ENCODE peak calls at places on chromosomes 4 and X, in four cellular contexts. M is PC-9, N is heart left ventricle, B is fibroblast of lung. U is an unnamed sample. For H3K9me3, the result is how much of the 10 kb centered on the place peaks cover.

GRCh38 chr4:139609647-139610046 is 53.6 kb upstream of the SETD7 start:
- DNase-seq in B (peak), N (no peak), M (peak), U (no peak)

GRCh38 chrX:118484216-118484903 is 11.3 kb upstream of the DOCK11 start:
- DNase-seq in M (peak), B (no peak), N (no peak), U (no peak)

GRCh38 chr4:128379860-128380259 is 92.2 kb upstream of the PGRMC2 start:
- DNase-seq in N (peak), M (no peak), B (peak), U (no peak)

GRCh38 chr4:117400039-117400835 is 314.9 kb upstream of the TRAM1L1 start:
- DNase-seq in M (peak), N (no peak), B (peak), U (no peak)

GRCh38 chr4:165635261-165635838 is 237.7 kb upstream of the TLL1 start:
- DNase-seq in M (no peak), B (no peak), N (no peak), U (no peak)

GRCh38 chrX:24768556-24768955 is 74.8 kb downstream of the POLA1 start:
- DNase-seq in M (no peak), B (no peak), N (no peak), U (no peak)

GRCh38 chr4:123257563-123257962 is 139.0 kb upstream of the SPRY1 start:
- DNase-seq in M (no peak), B (no peak), N (no peak), U (no peak)

GRCh38 chr4:25943312-25943711 is 29.3 kb downstream of the SMIM20 start:
- DNase-seq in M (no peak), B (peak), N (no peak), U (peak)

GRCh38 chr4:112765317-112765989 is 128.5 kb downstream of the LARP7 start:
- DNase-seq in B (peak), M (no peak), N (no peak), U (no peak)

GRCh38 chr4:153222162-153222789 is 18.0 kb downstream of the TRIM2 start:
- DNase-seq in M (no peak), N (peak), B (peak), U (peak)

GRCh38 chr4:153282023-153282422 is 62.5 kb upstream of the MND1 start:
- DNase-seq in N (no peak), M (no peak), B (no peak), U (no peak)

GRCh38 chr4:188428935-188429334 is 289.7 kb downstream of the TRIML1 start:
- DNase-seq in N (no peak), B (no peak), M (no peak), U (no peak)

GRCh38 chr4:77710125-77710524 is 104.5 kb downstream of the CXCL13 start:
- DNase-seq in N (no peak), B (no peak), M (no peak), U (no peak)

GRCh38 chr4:7434766-7435150 is at the start of gene PSAPL1:
- DNase-seq in B (peak), M (peak), N (peak), U (peak)

GRCh38 chr4:177107288-177107901 is 202.3 kb upstream of the NEIL3 start:
- DNase-seq in N (no peak), M (no peak), B (peak), U (no peak)

DNA sequence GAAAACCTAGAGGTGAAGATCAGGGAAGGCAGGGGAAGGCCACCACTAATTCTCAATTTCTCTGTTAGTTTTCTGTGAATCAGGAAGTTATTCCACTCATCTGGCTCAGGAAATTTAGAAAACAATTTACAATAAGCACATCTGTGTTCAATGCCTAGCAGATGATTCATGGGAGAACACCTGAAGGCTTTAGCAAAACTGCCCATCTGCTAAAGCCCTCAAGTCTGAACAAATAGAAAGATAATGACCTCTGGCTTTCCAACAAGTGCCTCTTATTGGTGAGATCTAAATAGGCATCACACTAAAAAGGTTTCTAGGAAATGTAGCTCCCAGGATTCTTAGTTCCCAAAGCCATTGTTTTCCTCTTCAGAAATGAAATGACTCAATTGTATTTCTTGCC is 122.1 kb upstream of the GNPDA2 start:
- DNase-seq in N (no peak), B (no peak), M (no peak), U (no peak)
- H3K9me3 ChIP-seq in N (under half), B (under half), M (under half), U (under half)

GRCh38 chr4:8762951-8763735 is 108.5 kb downstream of the HMX1 start:
- DNase-seq in B (no peak), M (no peak), N (peak), U (no peak)

GRCh38 chr4:8760561-8760960 is 111.1 kb downstream of the HMX1 start:
- DNase-seq in N (peak), B (no peak), M (no peak), U (no peak)

GRCh38 chr4:8761824-8762205 is 109.8 kb downstream of the HMX1 start:
- DNase-seq in B (no peak), M (no peak), N (peak), U (no peak)

GRCh38 chr4:8761167-8761823 is 110.3 kb downstream of the HMX1 start:
- DNase-seq in N (peak), M (no peak), B (no peak), U (no peak)

DNA sequence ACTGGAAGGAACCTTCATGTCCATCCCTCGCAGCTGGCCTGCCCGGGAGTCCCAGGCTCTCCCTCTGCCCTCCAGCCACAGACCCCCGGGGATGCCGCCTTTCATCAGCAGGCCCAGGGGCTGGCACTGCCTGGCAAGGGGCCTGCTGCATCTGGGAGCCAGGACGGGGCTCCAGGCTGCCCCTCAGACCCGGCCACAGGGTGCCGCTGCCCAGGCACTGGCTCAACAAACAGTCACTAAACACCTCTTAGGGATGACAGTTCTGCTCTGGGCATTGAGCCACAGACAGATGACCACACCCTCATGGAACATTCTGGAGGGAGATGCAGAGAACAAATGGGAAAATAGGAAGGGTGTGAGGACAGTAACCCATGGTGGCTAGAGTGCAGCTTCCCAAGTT is 109.3 kb downstream of the HMX1 start:
- DNase-seq in M (no peak), B (no peak), N (peak), U (no peak)
- H3K9me3 ChIP-seq in M (under half), B (under half), N (under half), U (under half)

GRCh38 chr4:70603856-70604255 is 11.8 kb downstream of the AMBN start:
- DNase-seq in N (no peak), M (no peak), B (peak), U (no peak)
- H3K9me3 ChIP-seq in N (under half), M (under half), B (under half), U (under half)

GRCh38 chr4:8904041-8904501 is 32.4 kb upstream of the HMX1 start:
- DNase-seq in B (no peak), M (no peak), N (peak), U (no peak)
- H3K9me3 ChIP-seq in B (under half), M (under half), N (under half), U (under half)

DNA sequence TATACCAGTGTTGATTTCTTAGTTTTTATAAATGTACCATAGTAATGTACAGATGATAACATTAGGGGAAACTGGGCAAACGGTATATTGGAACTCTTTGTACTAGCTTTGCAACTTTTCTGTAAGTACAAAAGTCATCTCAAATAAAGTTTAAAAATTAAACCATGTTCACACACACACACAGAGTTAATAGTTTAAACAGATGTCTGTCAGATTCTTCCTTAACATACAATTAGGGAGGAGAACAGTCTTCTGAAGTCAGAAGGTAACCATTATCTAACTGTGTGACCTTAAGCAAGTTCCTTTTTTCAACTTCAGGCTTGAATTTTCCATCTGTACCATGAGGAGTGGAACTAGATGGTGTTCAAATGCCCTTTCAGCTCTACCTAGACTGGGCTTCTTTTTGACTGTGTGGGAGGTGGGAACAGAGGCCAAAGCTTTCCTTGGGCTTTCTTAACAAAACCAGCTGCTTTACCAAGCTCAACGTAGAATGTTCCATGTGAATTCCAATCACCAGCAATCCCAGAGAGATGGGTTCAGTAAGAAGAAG is 127.8 kb downstream of the NEXMIF start:
- DNase-seq in N (no peak), M (no peak), B (no peak), U (no peak)
- H3K9me3 ChIP-seq in N (under half), M (under half), B (under half), U (under half)

U was measured in heart right ventricle.